ENCODE peak calls at places on chromosomes 1 and 21, in eight cellular contexts. Y is RKO; D is stimulated activated effector memory CD8-positive, alpha-beta T cell treated with anti-CD3 and anti-CD28 coated beads, Interleukin-12 subunit alpha, Interleukin-12 subunit beta, amount 100 ng/mL, for 72 hours; E is fibroblast of gingiva; W is T-helper 2 cell; H is activated CD4-positive, alpha-beta memory T cell treated with anti-CD3 and anti-CD28 coated beads for 36 hours; G is mammary epithelial cell; V is AG08396. X is an unnamed sample.

GRCh38 chr1:47854552-47855144 is 142.5 kb downstream of the TRABD2B start:
- DNase-seq in Y (no peak), D (no peak), E (no peak), W (no peak), H (no peak), G (no peak), V (no peak), X (no peak)

GRCh38 chr1:109528296-109528695 is 11.4 kb upstream of the GPR61 start:
- DNase-seq in Y (no peak), D (no peak), E (no peak), W (no peak), H (peak), G (no peak), V (no peak), X (peak)

GRCh38 chr1:28244549-28245251 is 8.8 kb downstream of the ATP5IF1 start:
- DNase-seq in Y (no peak), D (no peak), E (no peak), W (no peak), H (no peak), G (no peak), V (no peak), X (no peak)

GRCh38 chr1:6485937-6486250 is 5.6 kb downstream of the PLEKHG5 start:
- DNase-seq in Y (peak), D (no peak), E (no peak), W (no peak), H (no peak), G (no peak), V (no peak), X (no peak)

GRCh38 chr1:205568135-205568468 is 63.6 kb downstream of the CDK18 start:
- DNase-seq in Y (no peak), D (no peak), E (no peak), W (no peak), H (no peak), G (no peak), V (no peak), X (no peak)

GRCh38 chr1:172761581-172762025 is 102.7 kb downstream of the FASLG start:
- DNase-seq in Y (no peak), D (no peak), E (peak), W (no peak), H (no peak), G (peak), V (no peak), X (no peak)

GRCh38 chr1:110258734-110259133 is 48.6 kb downstream of the KCNC4 start:
- DNase-seq in Y (no peak), D (no peak), E (no peak), W (no peak), H (no peak), G (no peak), V (no peak), X (peak)

GRCh38 chr1:33261344-33261743 is 5.1 kb downstream of the ZNF362 start:
- DNase-seq in Y (no peak), D (no peak), E (no peak), W (no peak), H (no peak), G (no peak), V (no peak), X (no peak)

GRCh38 chr21:46118305-46118870 is 20.5 kb downstream of the COL6A2 start:
- DNase-seq in Y (no peak), D (no peak), E (no peak), W (no peak), H (no peak), G (no peak), V (no peak), X (no peak)

GRCh38 chr1:228463559-228464455 is 23.4 kb upstream of the RNF187 start:
- DNase-seq in Y (no peak), D (peak), E (no peak), W (no peak), H (peak), G (no peak), V (no peak), X (peak)

GRCh38 chr1:220966874-220967631 is 87.8 kb downstream of the HLX start:
- DNase-seq in Y (no peak), D (no peak), E (peak), W (no peak), H (no peak), G (no peak), V (no peak), X (no peak)

GRCh38 chr1:116496380-116496779 is 74.4 kb downstream of the CD58 start:
- DNase-seq in Y (no peak), D (no peak), E (peak), W (no peak), H (no peak), G (no peak), V (no peak), X (no peak)

GRCh38 chr1:218620956-218621355 is 275.8 kb downstream of the TGFB2 start:
- DNase-seq in Y (no peak), D (no peak), E (no peak), W (no peak), H (no peak), G (peak), V (no peak), X (no peak)

GRCh38 chr1:28887418-28887834 is 26.9 kb upstream of the EPB41 start:
- DNase-seq in Y (no peak), D (peak), E (no peak), W (peak), H (peak), G (no peak), V (no peak), X (peak)

GRCh38 chr1:5739561-5740078 is 252.6 kb downstream of the NPHP4 start:
- DNase-seq in Y (no peak), D (no peak), E (no peak), W (no peak), H (no peak), G (no peak), V (no peak), X (no peak)

GRCh38 chr1:60874703-60875102 is 207.7 kb upstream of the NFIA start:
- DNase-seq in Y (peak), D (no peak), E (peak), W (no peak), H (peak), G (peak), V (peak), X (no peak)

GRCh38 chr1:245605480-245606156 is 450.8 kb downstream of the KIF26B start:
- DNase-seq in Y (no peak), D (no peak), E (peak), W (no peak), H (no peak), G (peak), V (no peak), X (no peak)

X was measured in glutamatergic neuron.